ENCODE peak calls at places on chromosomes 3 and 15, in seven cellular contexts. V, O, S, T, X, W and I are unnamed samples.

GRCh38 chr3:135944831-135945230 is 20.7 kb upstream of the PPP2R3A start:
- DNase-seq in V (no peak), O (no peak), S (no peak), T (no peak), X (no peak), W (no peak), I (no peak)

GRCh38 chr15:33089878-33090757 is 104.4 kb downstream of the FMN1 start:
- DNase-seq in V (peak), O (no peak), S (no peak), T (no peak), X (no peak), W (no peak), I (peak)

GRCh38 chr3:111737712-111738097 is 121.4 kb upstream of the PHLDB2 start:
- DNase-seq in V (peak), O (no peak), S (no peak), T (no peak), X (no peak), W (no peak), I (no peak)

GRCh38 chr3:158789592-158789991 is 12.3 kb upstream of the MFSD1 start:
- DNase-seq in V (peak), O (no peak), S (no peak), T (no peak), X (no peak), W (no peak), I (peak)

GRCh38 chr15:76575177-76576078 is 238.9 kb downstream of the ISL2 start:
- DNase-seq in V (no peak), O (no peak), S (peak), T (no peak), X (no peak), W (peak), I (no peak)

GRCh38 chr3:69865920-69866679 is 126.8 kb downstream of the MITF start:
- DNase-seq in V (peak), O (no peak), S (no peak), T (no peak), X (no peak), W (no peak), I (no peak)

GRCh38 chr3:187088701-187089100 is 50.6 kb downstream of the RPL39L start:
- DNase-seq in V (no peak), O (no peak), S (no peak), T (no peak), X (no peak), W (no peak), I (no peak)

GRCh38 chr3:170405101-170405500 is 13.6 kb upstream of the CLDN11 start:
- DNase-seq in V (no peak), O (no peak), S (no peak), T (no peak), X (no peak), W (no peak), I (no peak)

GRCh38 chr3:120102674-120103073 is 8.4 kb upstream of the GSK3B start:
- DNase-seq in V (peak), O (no peak), S (no peak), T (no peak), X (peak), W (no peak), I (peak)

GRCh38 chr15:49863431-49864205 is 242.8 kb downstream of the DTWD1 start:
- DNase-seq in V (peak), O (no peak), S (no peak), T (no peak), X (no peak), W (no peak), I (peak)

GRCh38 chr15:83436513-83437158 is 10.5 kb upstream of the SH3GL3 start:
- DNase-seq in V (peak), O (no peak), S (no peak), T (no peak), X (peak), W (no peak), I (peak)

GRCh38 chr3:98732239-98733054 is 30.7 kb upstream of the ST3GAL6 start:
- DNase-seq in V (peak), O (no peak), S (peak), T (peak), X (peak), W (peak), I (peak)

GRCh38 chr15:58522865-58523264 is 91.1 kb downstream of the LIPC start:
- DNase-seq in V (no peak), O (no peak), S (no peak), T (no peak), X (no peak), W (no peak), I (no peak)

GRCh38 chr3:185330644-185331043 is 32.3 kb upstream of the MAP3K13 start:
- DNase-seq in V (peak), O (no peak), S (no peak), T (no peak), X (no peak), W (no peak), I (no peak)

GRCh38 chr3:123637131-123637530 is 52.3 kb upstream of the HACD2 start:
- DNase-seq in V (peak), O (no peak), S (no peak), T (no peak), X (no peak), W (no peak), I (no peak)

GRCh38 chr3:81581966-81582599 is 179.4 kb downstream of the GBE1 start:
- DNase-seq in V (peak), O (no peak), S (peak), T (peak), X (peak), W (no peak), I (peak)

GRCh38 chr3:146223401-146224373 is 27.2 kb downstream of the PLSCR4 start:
- DNase-seq in V (no peak), O (no peak), S (no peak), T (no peak), X (no peak), W (no peak), I (no peak)

GRCh38 chr15:89401636-89402252 is 67.1 kb upstream of the POLG start:
- DNase-seq in V (peak), O (no peak), S (no peak), T (no peak), X (no peak), W (no peak), I (peak)

GRCh38 chr3:81249540-81250029 is 511.9 kb downstream of the GBE1 start:
- DNase-seq in V (peak), O (no peak), S (no peak), T (no peak), X (no peak), W (no peak), I (peak)

GRCh38 chr15:88911766-88912118 is 1.4 kb downstream of the MFGE8 start:
- DNase-seq in V (peak), O (no peak), S (no peak), T (no peak), X (no peak), W (no peak), I (peak)

GRCh38 chr3:119998166-119998565 is 96.1 kb downstream of the GSK3B start:
- DNase-seq in V (no peak), O (no peak), S (no peak), T (no peak), X (no peak), W (no peak), I (no peak)

GRCh38 chr3:17138246-17139039 is 253.7 kb downstream of the PLCL2 start:
- DNase-seq in V (peak), O (no peak), S (no peak), T (no peak), X (no peak), W (no peak), I (no peak)

GRCh38 chr15:67154249-67154648 is 88.8 kb downstream of the SMAD3 start:
- DNase-seq in V (no peak), O (no peak), S (no peak), T (no peak), X (no peak), W (no peak), I (no peak)

GRCh38 chr3:12869025-12869695 is 27.8 kb upstream of the RPL32 start:
- DNase-seq in V (peak), O (no peak), S (peak), T (peak), X (no peak), W (peak), I (no peak)

GRCh38 chr3:149336925-149337324 is 3.5 kb upstream of the TM4SF18 start:
- DNase-seq in V (no peak), O (no peak), S (no peak), T (no peak), X (no peak), W (no peak), I (no peak)

GRCh38 chr15:81877533-81878227 is 168.1 kb downstream of the MEX3B start:
- DNase-seq in V (no peak), O (no peak), S (no peak), T (no peak), X (no peak), W (no peak), I (no peak)

GRCh38 chr3:125188955-125189354 is 23.6 kb downstream of the SLC12A8 start:
- DNase-seq in V (no peak), O (no peak), S (no peak), T (no peak), X (no peak), W (no peak), I (no peak)

GRCh38 chr15:26640601-26641000 is 132.3 kb downstream of the GABRB3 start:
- DNase-seq in V (no peak), O (no peak), S (no peak), T (no peak), X (no peak), W (no peak), I (no peak)